ENCODE peak calls at places on chromosomes 13 and 19, in seven cellular contexts. One of them, this sample, is unnamed.

GRCh38 chr19:1945899-1946298 is 4.9 kb downstream of the CSNK1G2 start:
- DNase-seq in stomach: peak
- DNase-seq in upper lobe of left lung: peak
- DNase-seq in H1: peak
- DNase-seq in transverse colon: peak
- DNase-seq in HCT116: no peak
- DNase-seq in HL-60: peak
- DNase-seq in this sample: no peak

GRCh38 chr13:35309711-35310110 is 166.8 kb downstream of the MAB21L1 start:
- DNase-seq in upper lobe of left lung: no peak
- DNase-seq in HCT116: no peak
- DNase-seq in transverse colon: no peak
- DNase-seq in HL-60: no peak
- DNase-seq in H1: no peak
- DNase-seq in stomach: no peak
- DNase-seq in this sample: no peak

GRCh38 chr13:98222081-98222554 is 45.0 kb upstream of the RNF113B start:
- DNase-seq in stomach: peak
- DNase-seq in upper lobe of left lung: no peak
- DNase-seq in H1: no peak
- DNase-seq in HL-60: no peak
- DNase-seq in transverse colon: peak
- DNase-seq in HCT116: no peak
- DNase-seq in this sample: no peak

GRCh38 chr19:19530423-19530804 is 1.7 kb downstream of the YJEFN3 start:
- DNase-seq in H1: no peak
- DNase-seq in HCT116: no peak
- DNase-seq in stomach: no peak
- DNase-seq in upper lobe of left lung: peak
- DNase-seq in HL-60: no peak
- DNase-seq in transverse colon: no peak
- DNase-seq in this sample: no peak

GRCh38 chr13:85806553-85807175 is 7.4 kb upstream of the SLITRK6 start:
- DNase-seq in upper lobe of left lung: no peak
- DNase-seq in H1: no peak
- DNase-seq in transverse colon: no peak
- DNase-seq in HCT116: peak
- DNase-seq in stomach: no peak
- DNase-seq in HL-60: peak
- DNase-seq in this sample: no peak

GRCh38 chr13:43608400-43609137 is 178.2 kb downstream of the ENOX1 start:
- DNase-seq in HCT116: no peak
- DNase-seq in upper lobe of left lung: no peak
- DNase-seq in stomach: no peak
- DNase-seq in HL-60: no peak
- DNase-seq in H1: no peak
- DNase-seq in transverse colon: no peak
- DNase-seq in this sample: no peak

GRCh38 chr19:5193192-5193591 is 147.4 kb downstream of the PTPRS start:
- DNase-seq in transverse colon: no peak
- DNase-seq in stomach: no peak
- DNase-seq in HL-60: no peak
- DNase-seq in upper lobe of left lung: no peak
- DNase-seq in HCT116: no peak
- DNase-seq in H1: peak
- DNase-seq in this sample: no peak

GRCh38 chr13:113814435-113814821 is 49.4 kb downstream of the GAS6 start:
- DNase-seq in HL-60: no peak
- DNase-seq in upper lobe of left lung: peak
- DNase-seq in stomach: no peak
- DNase-seq in HCT116: no peak
- DNase-seq in H1: no peak
- DNase-seq in transverse colon: no peak
- DNase-seq in this sample: no peak

GRCh38 chr19:4543856-4544647 is 4.2 kb upstream of the LRG1 start:
- DNase-seq in transverse colon: no peak
- DNase-seq in HL-60: no peak
- DNase-seq in HCT116: no peak
- DNase-seq in stomach: no peak
- DNase-seq in upper lobe of left lung: peak
- DNase-seq in H1: no peak
- DNase-seq in this sample: no peak

GRCh38 chr19:24063312-24063711 is 23.7 kb upstream of the ZNF254 start:
- DNase-seq in HCT116: no peak
- DNase-seq in HL-60: no peak
- DNase-seq in stomach: no peak
- DNase-seq in transverse colon: no peak
- DNase-seq in H1: no peak
- DNase-seq in upper lobe of left lung: no peak
- DNase-seq in this sample: no peak

GRCh38 chr13:33611016-33611805 is 206.7 kb upstream of the RFC3 start:
- DNase-seq in transverse colon: peak
- DNase-seq in stomach: peak
- DNase-seq in HCT116: no peak
- DNase-seq in upper lobe of left lung: no peak
- DNase-seq in HL-60: no peak
- DNase-seq in H1: no peak
- DNase-seq in this sample: no peak

DNA sequence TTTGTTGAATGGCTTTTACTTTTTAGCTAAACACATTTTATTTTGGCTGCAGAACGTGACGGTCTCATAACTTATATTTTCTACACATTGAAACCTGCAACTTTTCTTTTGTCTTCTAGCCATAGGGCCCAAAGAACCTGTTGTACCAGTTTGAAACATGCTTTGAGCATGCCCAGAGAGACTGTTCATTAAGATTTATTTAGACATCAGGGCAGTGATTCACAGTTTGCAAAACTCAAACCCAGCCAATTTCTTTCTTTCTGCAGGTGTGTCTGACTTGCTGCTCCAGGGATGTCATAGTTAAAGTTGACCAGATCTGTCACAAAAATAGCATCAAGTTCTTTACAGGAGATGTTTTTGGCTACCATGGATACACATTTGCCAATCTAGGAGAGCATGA is 22.0 kb downstream of the SAE1 start:
- DNase-seq in stomach: no peak
- DNase-seq in transverse colon: no peak
- DNase-seq in H1: no peak
- DNase-seq in upper lobe of left lung: no peak
- DNase-seq in HCT116: no peak
- DNase-seq in HL-60: no peak
- DNase-seq in this sample: no peak
- TF ChIP-seq POLR2AphosphoS5 in stomach: peak
- TF ChIP-seq POLR2AphosphoS5 in transverse colon: peak
- TF ChIP-seq POLR2AphosphoS5 in H1: no peak
- TF ChIP-seq POLR2AphosphoS5 in upper lobe of left lung: no peak
- TF ChIP-seq POLR2AphosphoS5 in HCT116: no peak
- TF ChIP-seq POLR2AphosphoS5 in HL-60: no peak
- TF ChIP-seq POLR2AphosphoS5 in this sample: no peak

GRCh38 chr13:37598572-37598971 is at the start of gene POSTN:
- DNase-seq in H1: no peak
- DNase-seq in transverse colon: no peak
- DNase-seq in HCT116: no peak
- DNase-seq in stomach: no peak
- DNase-seq in upper lobe of left lung: no peak
- DNase-seq in HL-60: no peak
- DNase-seq in this sample: no peak
- TF ChIP-seq POLR2AphosphoS5 in H1: no peak
- TF ChIP-seq POLR2AphosphoS5 in transverse colon: no peak
- TF ChIP-seq POLR2AphosphoS5 in HCT116: no peak
- TF ChIP-seq POLR2AphosphoS5 in stomach: no peak
- TF ChIP-seq POLR2AphosphoS5 in upper lobe of left lung: no peak
- TF ChIP-seq POLR2AphosphoS5 in HL-60: no peak
- TF ChIP-seq POLR2AphosphoS5 in this sample: no peak

GRCh38 chr19:16703677-16704076 is 16.0 kb upstream of the NWD1 start:
- DNase-seq in HL-60: no peak
- DNase-seq in transverse colon: no peak
- DNase-seq in HCT116: no peak
- DNase-seq in upper lobe of left lung: no peak
- DNase-seq in H1: no peak
- DNase-seq in stomach: no peak
- DNase-seq in this sample: no peak

GRCh38 chr19:16702123-16702522 is 17.5 kb upstream of the NWD1 start:
- DNase-seq in upper lobe of left lung: no peak
- DNase-seq in H1: no peak
- DNase-seq in transverse colon: no peak
- DNase-seq in HCT116: no peak
- DNase-seq in HL-60: no peak
- DNase-seq in stomach: no peak
- DNase-seq in this sample: no peak

GRCh38 chr19:16698914-16699313 is 20.7 kb upstream of the NWD1 start:
- DNase-seq in HL-60: no peak
- DNase-seq in H1: no peak
- DNase-seq in HCT116: no peak
- DNase-seq in transverse colon: peak
- DNase-seq in upper lobe of left lung: no peak
- DNase-seq in stomach: no peak
- DNase-seq in this sample: no peak
- TF ChIP-seq POLR2AphosphoS5 in HL-60: no peak
- TF ChIP-seq POLR2AphosphoS5 in H1: no peak
- TF ChIP-seq POLR2AphosphoS5 in HCT116: no peak
- TF ChIP-seq POLR2AphosphoS5 in transverse colon: no peak
- TF ChIP-seq POLR2AphosphoS5 in upper lobe of left lung: no peak
- TF ChIP-seq POLR2AphosphoS5 in stomach: no peak
- TF ChIP-seq POLR2AphosphoS5 in this sample: no peak

DNA sequence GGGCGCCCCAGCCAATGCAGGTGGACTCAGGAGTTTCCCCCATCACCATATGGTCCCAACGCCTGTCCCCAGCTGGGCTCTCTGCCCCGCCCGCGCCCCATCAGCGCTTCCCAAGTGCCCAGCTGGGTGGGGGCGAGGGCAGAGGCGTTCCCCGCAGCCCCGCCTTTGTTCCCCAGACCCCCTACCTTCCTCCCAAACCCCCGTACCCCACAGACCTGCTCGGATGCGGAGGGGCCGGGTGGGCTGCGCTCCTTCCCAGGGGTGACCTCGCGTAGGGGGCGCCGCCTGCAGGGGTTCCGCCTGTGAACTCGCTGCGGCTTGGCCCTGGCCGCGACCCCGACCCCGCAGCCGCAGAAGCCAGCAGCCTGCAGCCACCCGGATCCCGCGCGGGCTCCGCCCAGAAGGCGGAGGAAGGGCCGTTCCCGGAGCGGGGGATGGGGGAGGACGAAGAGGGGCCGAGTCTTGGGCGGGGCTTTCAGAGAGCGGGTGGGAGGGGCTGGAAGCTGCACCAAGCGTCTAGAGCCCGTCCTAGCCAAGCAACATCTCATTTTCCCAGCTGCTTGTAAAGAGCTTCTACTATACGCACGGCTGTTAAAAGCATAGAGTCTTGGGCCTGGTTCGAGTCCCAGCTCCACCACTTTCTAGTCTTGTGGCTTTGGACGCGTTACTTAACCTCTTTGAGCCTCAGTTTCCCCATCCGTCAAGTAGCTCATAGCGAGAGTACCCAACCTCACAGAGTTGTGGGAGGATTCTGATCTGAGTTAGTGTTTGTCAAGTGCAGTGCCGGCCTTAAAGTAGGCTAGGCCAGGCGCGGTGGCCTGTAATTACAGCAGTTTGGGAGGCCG is at the start of gene RAB3D:
- DNase-seq in HCT116: peak
- DNase-seq in upper lobe of left lung: peak
- DNase-seq in transverse colon: peak
- DNase-seq in stomach: peak
- DNase-seq in H1: peak
- DNase-seq in HL-60: peak
- DNase-seq in this sample: peak
- TF ChIP-seq POLR2AphosphoS5 in HCT116: peak
- TF ChIP-seq POLR2AphosphoS5 in upper lobe of left lung: peak
- TF ChIP-seq POLR2AphosphoS5 in transverse colon: peak
- TF ChIP-seq POLR2AphosphoS5 in stomach: peak
- TF ChIP-seq POLR2AphosphoS5 in H1: no peak
- TF ChIP-seq POLR2AphosphoS5 in HL-60: no peak
- TF ChIP-seq POLR2AphosphoS5 in this sample: no peak

GRCh38 chr19:916645-917322 is 349 bp upstream of the KISS1R start:
- DNase-seq in transverse colon: no peak
- DNase-seq in HL-60: no peak
- DNase-seq in HCT116: no peak
- DNase-seq in H1: peak
- DNase-seq in upper lobe of left lung: no peak
- DNase-seq in stomach: no peak
- DNase-seq in this sample: no peak

GRCh38 chr19:917323-918151 is at the start of gene KISS1R:
- DNase-seq in transverse colon: no peak
- DNase-seq in upper lobe of left lung: peak
- DNase-seq in stomach: peak
- DNase-seq in H1: peak
- DNase-seq in HCT116: no peak
- DNase-seq in HL-60: no peak
- DNase-seq in this sample: peak

GRCh38 chr19:912181-913079 is 589 bp downstream of the R3HDM4 start:
- DNase-seq in upper lobe of left lung: peak
- DNase-seq in HCT116: no peak
- DNase-seq in stomach: no peak
- DNase-seq in transverse colon: no peak
- DNase-seq in HL-60: no peak
- DNase-seq in H1: no peak
- DNase-seq in this sample: peak

GRCh38 chr19:911197-912033 is 1.6 kb downstream of the R3HDM4 start:
- DNase-seq in upper lobe of left lung: peak
- DNase-seq in HL-60: no peak
- DNase-seq in stomach: no peak
- DNase-seq in HCT116: no peak
- DNase-seq in H1: peak
- DNase-seq in transverse colon: no peak
- DNase-seq in this sample: no peak

GRCh38 chr19:913080-913748 is at the start of gene R3HDM4:
- DNase-seq in H1: peak
- DNase-seq in transverse colon: peak
- DNase-seq in HCT116: no peak
- DNase-seq in HL-60: peak
- DNase-seq in upper lobe of left lung: peak
- DNase-seq in stomach: peak
- DNase-seq in this sample: peak
- TF ChIP-seq POLR2AphosphoS5 in H1: no peak
- TF ChIP-seq POLR2AphosphoS5 in transverse colon: peak
- TF ChIP-seq POLR2AphosphoS5 in HCT116: peak
- TF ChIP-seq POLR2AphosphoS5 in HL-60: peak
- TF ChIP-seq POLR2AphosphoS5 in upper lobe of left lung: peak
- TF ChIP-seq POLR2AphosphoS5 in stomach: peak
- TF ChIP-seq POLR2AphosphoS5 in this sample: no peak